ENCODE peak calls at places on chromosomes 3 and 15, in seven cellular contexts. Y, N, A, I, L, D and E are unnamed samples.

GRCh38 chr15:60757831-60758570 is 279.1 kb upstream of the ICE2 start:
- DNase-seq in Y (peak; percentile 42), N (no peak), A (no peak), I (peak; percentile 67), L (no peak), D (no peak), E (no peak)

GRCh38 chr3:73294532-73294931 is 233.1 kb downstream of the EBLN2 start:
- DNase-seq in Y (no peak), N (no peak), A (no peak), I (no peak), L (no peak), D (no peak), E (no peak)

GRCh38 chr3:53051929-53052328 is 6.1 kb upstream of the SFMBT1 start:
- DNase-seq in Y (no peak), N (no peak), A (no peak), I (no peak), L (no peak), D (no peak), E (no peak)

GRCh38 chr15:80816049-80816653 is 37.0 kb downstream of the CEMIP start:
- DNase-seq in Y (no peak), N (no peak), A (no peak), I (no peak), L (no peak), D (no peak), E (no peak)

GRCh38 chr15:31481157-31481556 is 154.5 kb downstream of the KLF13 start:
- DNase-seq in Y (no peak), N (no peak), A (no peak), I (no peak), L (no peak), D (no peak), E (no peak)

GRCh38 chr3:10549617-10550228 is 44.3 kb upstream of the ATP2B2 start:
- DNase-seq in Y (no peak), N (no peak), A (no peak), I (no peak), L (no peak), D (no peak), E (no peak)

GRCh38 chr15:73744293-73744692 is 8.9 kb downstream of the INSYN1 start:
- DNase-seq in Y (no peak), N (no peak), A (no peak), I (no peak), L (no peak), D (no peak), E (no peak)

GRCh38 chr15:31266712-31267111 is 59.9 kb upstream of the KLF13 start:
- DNase-seq in Y (peak; percentile 3), N (no peak), A (no peak), I (no peak), L (no peak), D (no peak), E (no peak)

GRCh38 chr3:141094851-141095545 is 43.9 kb downstream of the SPSB4 start:
- DNase-seq in Y (no peak), N (no peak), A (peak; percentile 93), I (peak; percentile 72), L (peak; percentile 72), D (no peak), E (no peak)

GRCh38 chr15:63514533-63514943 is 10.1 kb downstream of the USP3 start:
- DNase-seq in Y (no peak), N (no peak), A (no peak), I (peak; percentile 93), L (no peak), D (no peak), E (no peak)

GRCh38 chr3:70982700-70983140 is 600.8 kb downstream of the FOXP1 start:
- DNase-seq in Y (peak; percentile 89), N (peak; percentile 11), A (no peak), I (peak; percentile 94), L (peak; percentile 38), D (no peak), E (no peak)

GRCh38 chr3:147669076-147669475 is 259.9 kb downstream of the ZIC1 start:
- DNase-seq in Y (no peak), N (no peak), A (no peak), I (no peak), L (no peak), D (no peak), E (no peak)

GRCh38 chr3:127492426-127492825 is 98.1 kb downstream of the TPRA1 start:
- DNase-seq in Y (no peak), N (no peak), A (no peak), I (no peak), L (no peak), D (no peak), E (no peak)

GRCh38 chr15:80788536-80788935 is 9.4 kb downstream of the CEMIP start:
- DNase-seq in Y (no peak), N (no peak), A (no peak), I (peak; percentile 16), L (no peak), D (no peak), E (no peak)

GRCh38 chr15:73601449-73602425 is 31.5 kb downstream of the NPTN start:
- DNase-seq in Y (peak; percentile 58), N (no peak), A (peak; percentile 60), I (peak; percentile 78), L (peak; percentile 19), D (no peak), E (no peak)

GRCh38 chr15:92611995-92612745 is 43.4 kb downstream of the FAM174B start:
- DNase-seq in Y (no peak), N (no peak), A (no peak), I (no peak), L (no peak), D (no peak), E (no peak)
- TF ChIP-seq CTCF in Y (no peak), N (no peak), A (no peak), I (no peak), L (no peak), D (no peak), E (no peak)

GRCh38 chr3:157573281-157573680 is 70.1 kb upstream of the VEPH1 start:
- DNase-seq in Y (no peak), N (no peak), A (peak; percentile 18), I (no peak), L (peak; percentile 4), D (no peak), E (no peak)
- TF ChIP-seq CTCF in Y (no peak), N (no peak), A (no peak), I (no peak), L (no peak), D (no peak), E (no peak)

DNA sequence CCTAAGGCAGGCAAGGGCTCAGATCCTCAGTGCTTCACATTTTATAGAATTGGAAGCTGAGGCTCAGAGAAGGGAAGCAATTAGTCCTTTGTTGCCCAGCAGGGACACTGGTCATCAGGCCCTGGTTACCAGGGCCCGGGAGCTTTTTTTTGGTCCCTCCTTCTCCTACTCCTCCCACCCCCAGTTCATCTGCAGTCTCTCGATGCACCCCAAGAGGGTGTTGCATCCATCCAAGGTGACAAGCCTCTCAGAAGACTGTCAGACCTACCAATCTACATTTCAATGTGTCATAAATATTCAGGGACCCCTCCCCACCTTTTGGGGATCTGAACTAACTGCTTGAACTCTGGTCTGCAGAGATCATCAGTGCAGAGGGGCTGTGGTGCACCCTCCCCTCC is 31.9 kb downstream of the RNU5B-1 start:
- DNase-seq in Y (no peak), N (no peak), A (no peak), I (no peak), L (no peak), D (no peak), E (no peak)
- TF ChIP-seq CTCF in Y (no peak), N (no peak), A (no peak), I (no peak), L (no peak), D (no peak), E (no peak)

DNA sequence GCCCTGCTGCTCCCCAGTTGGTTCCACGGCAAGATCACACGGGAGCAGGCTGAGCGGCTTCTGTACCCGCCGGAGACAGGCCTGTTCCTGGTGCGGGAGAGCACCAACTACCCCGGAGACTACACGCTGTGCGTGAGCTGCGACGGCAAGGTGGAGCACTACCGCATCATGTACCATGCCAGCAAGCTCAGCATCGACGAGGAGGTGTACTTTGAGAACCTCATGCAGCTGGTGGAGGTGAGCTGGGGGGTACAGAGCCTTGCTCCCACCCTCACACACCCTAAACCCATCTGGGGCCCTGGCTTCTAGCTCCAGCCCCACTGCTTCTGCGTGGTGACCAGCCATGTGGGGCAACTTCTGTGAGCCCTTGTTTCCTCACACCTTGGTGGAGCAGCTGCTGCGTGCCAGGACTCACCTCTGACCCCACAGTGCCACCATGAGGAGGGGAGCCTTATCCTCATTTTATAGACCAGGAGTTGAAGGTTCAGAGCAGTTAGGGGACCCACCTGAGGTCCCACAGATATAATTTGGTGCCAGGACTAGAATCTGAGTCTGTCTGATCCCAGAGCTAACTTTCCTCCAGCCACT is 13.3 kb upstream of the LMAN1L start:
- DNase-seq in Y (no peak), N (no peak), A (no peak), I (no peak), L (no peak), D (no peak), E (no peak)
- TF ChIP-seq CTCF in Y (no peak), N (no peak), A (no peak), I (no peak), L (no peak), D (no peak), E (no peak)